ENCODE peak calls at places on chromosome 6, in seven cellular contexts. F is nephron progenitor cell, P is transverse colon, H is Calu3, G is tibial nerve, W is left lung, C is astrocyte of the cerebellum. Q is an unnamed sample.

GRCh38 chr6:139743629-139744028 is 369.2 kb upstream of the CITED2 start:
- DNase-seq in F (no peak), P (no peak), H (no peak), G (no peak), W (no peak), C (peak), Q (no peak)

GRCh38 chr6:2765896-2766766 is 938 bp downstream of the WRNIP1 start:
- DNase-seq in F (peak), P (peak), H (peak), G (no peak), W (peak), C (no peak), Q (no peak)

GRCh38 chr6:163634514-163635171 is 220.1 kb downstream of the QKI start:
- DNase-seq in F (no peak), P (no peak), H (no peak), G (no peak), W (no peak), C (no peak), Q (no peak)

GRCh38 chr6:19354181-19354580 is 483.0 kb upstream of the ID4 start:
- DNase-seq in F (no peak), P (no peak), H (no peak), G (no peak), W (no peak), C (no peak), Q (no peak)

GRCh38 chr6:17505767-17506280 is 94.3 kb upstream of the FAM8A1 start:
- DNase-seq in F (no peak), P (no peak), H (no peak), G (no peak), W (no peak), C (no peak), Q (no peak)

GRCh38 chr6:20182926-20183521 is 29.2 kb downstream of the MBOAT1 start:
- DNase-seq in F (no peak), P (peak), H (peak), G (no peak), W (no peak), C (peak), Q (no peak)

GRCh38 chr6:25497383-25497782 is 154.6 kb upstream of the SCGN start:
- DNase-seq in F (no peak), P (no peak), H (no peak), G (no peak), W (no peak), C (no peak), Q (no peak)

GRCh38 chr6:114987281-114987680 is 644.5 kb upstream of the HS3ST5 start:
- DNase-seq in F (no peak), P (no peak), H (no peak), G (no peak), W (no peak), C (no peak), Q (no peak)

GRCh38 chr6:15036690-15037245 is 209.1 kb upstream of the JARID2 start:
- DNase-seq in F (peak), P (peak), H (peak), G (peak), W (no peak), C (no peak), Q (no peak)

GRCh38 chr6:116514103-116514502 is 2.7 kb downstream of the CALHM5 start:
- DNase-seq in F (no peak), P (no peak), H (no peak), G (no peak), W (no peak), C (no peak), Q (no peak)

GRCh38 chr6:141290871-141291270 is 841.9 kb upstream of the GJE1 start:
- DNase-seq in F (no peak), P (no peak), H (no peak), G (no peak), W (no peak), C (no peak), Q (no peak)

GRCh38 chr6:6736753-6737654 is 148.5 kb downstream of the LY86 start:
- DNase-seq in F (peak), P (peak), H (peak), G (peak), W (peak), C (no peak), Q (no peak)

GRCh38 chr6:42349753-42350573 is 101.8 kb downstream of the TRERF1 start:
- DNase-seq in F (no peak), P (no peak), H (no peak), G (no peak), W (no peak), C (no peak), Q (no peak)

GRCh38 chr6:138837246-138837645 is 41.4 kb downstream of the ECT2L start:
- DNase-seq in F (no peak), P (no peak), H (no peak), G (no peak), W (no peak), C (no peak), Q (no peak)

GRCh38 chr6:16302721-16303552 is 64.5 kb downstream of the GMPR start:
- DNase-seq in F (peak), P (no peak), H (no peak), G (no peak), W (no peak), C (no peak), Q (no peak)

GRCh38 chr6:170160628-170161611 is 130.0 kb downstream of the DLL1 start:
- DNase-seq in F (no peak), P (no peak), H (no peak), G (no peak), W (peak), C (no peak), Q (no peak)

GRCh38 chr6:43622541-43622940 is 6.5 kb downstream of the GTPBP2 start:
- DNase-seq in F (no peak), P (no peak), H (no peak), G (no peak), W (peak), C (no peak), Q (no peak)

GRCh38 chr6:143878272-143878760 is 14.0 kb downstream of the ZC2HC1B start:
- DNase-seq in F (no peak), P (no peak), H (no peak), G (no peak), W (no peak), C (no peak), Q (no peak)

GRCh38 chr6:93468291-93468690 is 48.9 kb upstream of the EPHA7 start:
- DNase-seq in F (no peak), P (no peak), H (no peak), G (no peak), W (no peak), C (peak), Q (no peak)

GRCh38 chr6:113414511-113414910 is 442.6 kb upstream of the MARCKS start:
- DNase-seq in F (no peak), P (peak), H (peak), G (no peak), W (no peak), C (peak), Q (no peak)

GRCh38 chr6:2688416-2689064 is 62.2 kb downstream of the MYLK4 start:
- DNase-seq in F (no peak), P (no peak), H (peak), G (no peak), W (no peak), C (peak), Q (no peak)

GRCh38 chr6:13763740-13764381 is 50.5 kb downstream of the MCUR1 start:
- DNase-seq in F (no peak), P (no peak), H (no peak), G (no peak), W (no peak), C (no peak), Q (no peak)

GRCh38 chr6:20092071-20092566 is 120.2 kb downstream of the MBOAT1 start:
- DNase-seq in F (peak), P (no peak), H (peak), G (no peak), W (no peak), C (peak), Q (no peak)

GRCh38 chr6:25903467-25904099 is 26.9 kb downstream of the SLC17A2 start:
- DNase-seq in F (no peak), P (no peak), H (no peak), G (no peak), W (no peak), C (no peak), Q (no peak)

GRCh38 chr6:5172057-5172683 is 87.0 kb downstream of the PPP1R3G start:
- DNase-seq in F (peak), P (no peak), H (no peak), G (no peak), W (no peak), C (no peak), Q (no peak)

GRCh38 chr6:41072836-41073202 is at the start of gene NFYA:
- DNase-seq in F (peak), P (peak), H (peak), G (peak), W (peak), C (no peak), Q (no peak)

GRCh38 chr6:90293319-90293937 is 3.2 kb downstream of the BACH2 start:
- DNase-seq in F (no peak), P (no peak), H (no peak), G (no peak), W (no peak), C (no peak), Q (no peak)

DNA sequence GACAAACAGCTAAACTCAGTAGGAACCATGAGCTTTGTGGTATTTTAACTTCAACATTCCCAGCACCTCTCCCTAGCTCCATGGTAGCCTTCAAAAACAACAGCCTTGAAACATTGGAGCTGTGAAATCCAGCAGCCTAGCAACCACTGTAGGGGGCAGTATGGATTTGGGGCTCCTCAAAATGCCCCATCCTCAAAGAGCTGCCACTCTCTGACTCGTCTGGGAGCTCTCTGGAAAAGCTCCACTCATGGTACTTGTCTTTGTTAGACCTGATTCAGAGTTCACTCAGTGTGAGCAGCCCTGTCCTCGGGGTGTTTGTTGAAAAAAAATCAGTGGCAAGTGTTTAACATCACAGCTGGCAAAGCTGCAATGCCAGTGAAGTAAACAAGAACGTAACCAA is 82.9 kb downstream of the KIF6 start:
- DNase-seq in F (no peak), P (no peak), H (no peak), G (no peak), W (no peak), C (no peak), Q (no peak)
- TF ChIP-seq CTCF in F (no peak), P (no peak), H (no peak), G (no peak), W (no peak), C (no peak), Q (no peak)

GRCh38 chr6:72037006-72037405 is 150.7 kb downstream of the RIMS1 start:
- DNase-seq in F (no peak), P (no peak), H (no peak), G (no peak), W (no peak), C (no peak), Q (no peak)

GRCh38 chr6:72048080-72048479 is 161.7 kb downstream of the RIMS1 start:
- DNase-seq in F (no peak), P (no peak), H (no peak), G (no peak), W (no peak), C (peak), Q (no peak)

GRCh38 chr6:72040106-72040505 is 153.8 kb downstream of the RIMS1 start:
- DNase-seq in F (no peak), P (no peak), H (no peak), G (no peak), W (no peak), C (no peak), Q (no peak)

GRCh38 chr6:72042088-72042487 is 155.7 kb downstream of the RIMS1 start:
- DNase-seq in F (no peak), P (no peak), H (no peak), G (no peak), W (no peak), C (no peak), Q (no peak)
- TF ChIP-seq CTCF in F (no peak), P (no peak), H (no peak), G (no peak), W (no peak), C (peak), Q (no peak)

DNA sequence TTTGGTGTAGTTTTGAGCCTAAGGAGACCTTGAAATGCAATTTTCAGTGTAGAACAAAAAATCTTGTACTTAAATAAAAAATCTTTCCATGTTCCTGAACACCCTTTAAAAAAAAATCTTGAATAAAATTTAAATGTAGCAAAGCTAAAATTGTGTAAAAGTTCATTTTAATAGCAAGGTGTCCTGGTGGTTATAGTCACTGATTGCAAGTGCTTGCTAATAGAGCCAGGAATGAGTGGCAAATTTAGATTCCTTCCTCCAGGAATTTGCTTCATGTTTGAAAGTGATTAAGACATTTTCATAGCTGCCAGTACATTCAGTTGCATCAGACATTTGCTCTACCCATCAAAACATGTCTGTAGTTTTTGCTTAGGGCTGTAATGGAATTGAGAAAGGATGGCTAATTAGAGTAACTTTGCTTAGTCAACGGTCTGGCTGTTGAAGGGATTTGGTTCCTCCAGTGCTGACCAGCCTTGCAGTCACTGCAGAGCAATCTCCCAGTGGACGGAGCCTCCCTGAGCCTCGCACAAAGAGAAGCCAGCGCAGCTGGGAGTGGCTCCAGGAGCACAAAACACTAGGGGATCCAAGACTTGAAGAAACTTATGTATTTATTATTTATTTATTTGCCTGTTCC is 36.5 kb downstream of the AKAP12 start:
- DNase-seq in F (peak), P (no peak), H (no peak), G (no peak), W (no peak), C (no peak), Q (no peak)
- TF ChIP-seq CTCF in F (no peak), P (no peak), H (no peak), G (no peak), W (no peak), C (peak), Q (no peak)

DNA sequence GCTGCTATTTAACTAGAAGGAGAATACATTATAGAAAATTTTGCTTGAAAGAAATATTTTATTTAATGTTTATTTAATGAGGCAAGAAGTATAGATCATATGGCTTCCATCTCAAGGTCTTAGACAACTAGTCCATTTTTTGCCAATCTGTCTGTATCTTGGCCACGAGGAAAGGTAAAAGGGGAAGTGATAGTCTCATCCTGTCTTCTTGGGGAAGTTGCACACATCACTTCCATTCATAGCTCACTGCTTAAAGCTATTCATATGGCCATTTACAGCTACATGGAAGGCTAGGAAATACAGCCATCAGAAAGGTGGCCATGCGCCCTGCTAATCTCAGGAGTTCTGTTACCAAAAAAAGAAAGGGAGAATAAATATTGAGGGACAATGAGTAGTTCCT is 50.8 kb downstream of the METTL24 start:
- DNase-seq in F (no peak), P (no peak), H (no peak), G (no peak), W (no peak), C (no peak), Q (no peak)
- TF ChIP-seq CTCF in F (no peak), P (no peak), H (no peak), G (no peak), W (no peak), C (no peak), Q (no peak)

GRCh38 chr6:108622601-108623335 is 62.1 kb downstream of the FOXO3 start:
- DNase-seq in F (no peak), P (peak), H (no peak), G (no peak), W (no peak), C (peak), Q (no peak)
- TF ChIP-seq CTCF in F (no peak), P (no peak), H (no peak), G (no peak), W (no peak), C (no peak), Q (no peak)

GRCh38 chr6:33277663-33278391 is 904 bp downstream of the B3GALT4 start:
- DNase-seq in F (no peak), P (peak), H (peak), G (no peak), W (no peak), C (no peak), Q (peak)
- TF ChIP-seq CTCF in F (no peak), P (no peak), H (peak), G (no peak), W (no peak), C (no peak), Q (no peak)

Q was measured in activated B cell treated with CpG ODN at 0.5 μM for 24 hours.